ENCODE peak calls at places on chromosome 5, in six cellular contexts. G, F, I, Z, L and X are unnamed samples.

GRCh38 chr5:133391349-133392136 is 220.8 kb downstream of the FSTL4 start:
- DNase-seq in G (no peak), F (peak), I (no peak), Z (no peak), L (no peak), X (no peak)

GRCh38 chr5:106418196-106418595 is 1252.5 kb downstream of the EFNA5 start:
- DNase-seq in G (no peak), F (no peak), I (no peak), Z (no peak), L (peak), X (peak)

GRCh38 chr5:158384535-158385421 is 525.8 kb upstream of the CLINT1 start:
- DNase-seq in G (peak), F (no peak), I (no peak), Z (no peak), L (peak), X (peak)

GRCh38 chr5:6201626-6202025 is 176.7 kb downstream of the MED10 start:
- DNase-seq in G (peak), F (no peak), I (no peak), Z (no peak), L (peak), X (no peak)

GRCh38 chr5:153445875-153446567 is 44.4 kb upstream of the GRIA1 start:
- DNase-seq in G (no peak), F (no peak), I (peak), Z (peak), L (no peak), X (no peak)

GRCh38 chr5:132472431-132472830 is 18.1 kb downstream of the IRF1 start:
- DNase-seq in G (no peak), F (no peak), I (no peak), Z (no peak), L (no peak), X (no peak)

GRCh38 chr5:59709833-59710232 is 183.7 kb downstream of the PDE4D start:
- DNase-seq in G (peak), F (no peak), I (no peak), Z (no peak), L (peak), X (peak)

GRCh38 chr5:136021016-136021405 is 7.8 kb upstream of the TGFBI start:
- DNase-seq in G (peak), F (no peak), I (no peak), Z (no peak), L (no peak), X (no peak)

GRCh38 chr5:19795218-19795617 is 192.8 kb downstream of the CDH18 start:
- DNase-seq in G (peak), F (no peak), I (no peak), Z (peak), L (no peak), X (no peak)

GRCh38 chr5:95241635-95242034 is 43.3 kb downstream of the MCTP1 start:
- DNase-seq in G (no peak), F (no peak), I (no peak), Z (no peak), L (no peak), X (no peak)

GRCh38 chr5:126044111-126044668 is 379.0 kb upstream of the GRAMD2B start:
- DNase-seq in G (peak), F (no peak), I (no peak), Z (no peak), L (peak), X (peak)

GRCh38 chr5:144566747-144567415 is 396.2 kb downstream of the KCTD16 start:
- DNase-seq in G (peak), F (no peak), I (no peak), Z (peak), L (no peak), X (no peak)

GRCh38 chr5:135569755-135570452 is 8.9 kb downstream of the CXCL14 start:
- DNase-seq in G (peak), F (no peak), I (no peak), Z (peak), L (no peak), X (no peak)

GRCh38 chr5:174176511-174176910 is 131.0 kb downstream of the NSG2 start:
- DNase-seq in G (no peak), F (no peak), I (no peak), Z (no peak), L (no peak), X (no peak)

GRCh38 chr5:11595045-11595444 is 309.2 kb downstream of the CTNND2 start:
- DNase-seq in G (no peak), F (no peak), I (no peak), Z (peak), L (no peak), X (no peak)

GRCh38 chr5:33072296-33072695 is 361.2 kb downstream of the NPR3 start:
- DNase-seq in G (no peak), F (no peak), I (no peak), Z (no peak), L (no peak), X (no peak)

GRCh38 chr5:133868946-133869674 is 99.3 kb downstream of the C5orf15 start:
- DNase-seq in G (peak), F (peak), I (peak), Z (peak), L (peak), X (no peak)

GRCh38 chr5:38607930-38608545 is 51.6 kb upstream of the LIFR start:
- DNase-seq in G (peak), F (no peak), I (no peak), Z (no peak), L (peak), X (no peak)

GRCh38 chr5:68994645-68995044 is 99.2 kb upstream of the SLC30A5 start:
- DNase-seq in G (no peak), F (no peak), I (no peak), Z (no peak), L (no peak), X (no peak)

GRCh38 chr5:124411089-124411488 is 335.4 kb downstream of the ZNF608 start:
- DNase-seq in G (peak), F (no peak), I (no peak), Z (no peak), L (no peak), X (no peak)

GRCh38 chr5:35087971-35088370 is 40.2 kb upstream of the AGXT2 start:
- DNase-seq in G (peak), F (no peak), I (no peak), Z (no peak), L (peak), X (no peak)

GRCh38 chr5:105501315-105501714 is 1938.7 kb upstream of the NUDT12 start:
- DNase-seq in G (no peak), F (no peak), I (no peak), Z (no peak), L (no peak), X (no peak)

GRCh38 chr5:2184024-2184362 is 301.3 kb upstream of the IRX4 start:
- DNase-seq in G (no peak), F (no peak), I (no peak), Z (no peak), L (no peak), X (no peak)

GRCh38 chr5:32136342-32136741 is 37.8 kb downstream of the GOLPH3 start:
- DNase-seq in G (no peak), F (no peak), I (no peak), Z (no peak), L (no peak), X (no peak)

GRCh38 chr5:89756955-89757354 is 652.6 kb downstream of the CETN3 start:
- DNase-seq in G (peak), F (no peak), I (no peak), Z (no peak), L (peak), X (no peak)

GRCh38 chr5:40041452-40041851 is 616.7 kb upstream of the DAB2 start:
- DNase-seq in G (peak), F (no peak), I (no peak), Z (no peak), L (no peak), X (no peak)

GRCh38 chr5:8650197-8650596 is 781.2 kb downstream of the MTRR start:
- DNase-seq in G (no peak), F (no peak), I (no peak), Z (no peak), L (peak), X (no peak)

GRCh38 chr5:154646841-154647759 is 108.1 kb upstream of the LARP1 start:
- DNase-seq in G (peak), F (no peak), I (no peak), Z (peak), L (no peak), X (no peak)

GRCh38 chr5:154648706-154649105 is 106.5 kb upstream of the LARP1 start:
- DNase-seq in G (peak), F (no peak), I (no peak), Z (peak), L (no peak), X (no peak)

GRCh38 chr5:154648229-154648628 is 106.9 kb upstream of the LARP1 start:
- DNase-seq in G (no peak), F (no peak), I (no peak), Z (no peak), L (no peak), X (no peak)

GRCh38 chr5:154644745-154645411 is 110.3 kb upstream of the LARP1 start:
- DNase-seq in G (no peak), F (no peak), I (no peak), Z (no peak), L (no peak), X (no peak)

GRCh38 chr5:154647760-154648143 is 107.4 kb upstream of the LARP1 start:
- DNase-seq in G (peak), F (no peak), I (no peak), Z (peak), L (no peak), X (no peak)
- H3K4me3 ChIP-seq in G (no peak), F (no peak), I (no peak), Z (peak), L (no peak), X (no peak)

GRCh38 chr5:123094919-123095693 is 6.1 kb downstream of the PRDM6 start:
- DNase-seq in G (no peak), F (no peak), I (no peak), Z (peak), L (no peak), X (no peak)
- TF ChIP-seq CTCF in G (no peak), F (no peak), I (no peak), Z (peak), L (peak), X (no peak)

GRCh38 chr5:43209833-43210232 is 17.8 kb downstream of the NIM1K start:
- DNase-seq in G (no peak), F (no peak), I (no peak), Z (no peak), L (no peak), X (no peak)

GRCh38 chr5:43209060-43209459 is 17.0 kb downstream of the NIM1K start:
- DNase-seq in G (no peak), F (no peak), I (no peak), Z (no peak), L (no peak), X (no peak)

GRCh38 chr5:43210570-43210969 is 18.5 kb downstream of the NIM1K start:
- DNase-seq in G (no peak), F (no peak), I (no peak), Z (no peak), L (no peak), X (no peak)

GRCh38 chr5:43207601-43208000 is 15.6 kb downstream of the NIM1K start:
- DNase-seq in G (peak), F (no peak), I (no peak), Z (no peak), L (no peak), X (no peak)

GRCh38 chr5:43208658-43209057 is 16.6 kb downstream of the NIM1K start:
- DNase-seq in G (no peak), F (no peak), I (no peak), Z (no peak), L (no peak), X (no peak)
- H3K4me3 ChIP-seq in G (no peak), F (no peak), I (no peak), Z (no peak), L (no peak), X (no peak)

GRCh38 chr5:42057254-42057690 is 132.2 kb downstream of the FBXO4 start:
- DNase-seq in G (peak), F (peak), I (no peak), Z (peak), L (peak), X (no peak)
- TF ChIP-seq CTCF in G (peak), F (no peak), I (peak), Z (peak), L (peak), X (peak)

GRCh38 chr5:140964356-140964755 is 1.9 kb upstream of the PCDHAC2 start:
- DNase-seq in G (no peak), F (no peak), I (no peak), Z (no peak), L (no peak), X (no peak)

GRCh38 chr5:140966293-140967225 is at the start of gene PCDHAC2:
- DNase-seq in G (peak), F (no peak), I (no peak), Z (peak), L (no peak), X (no peak)

GRCh38 chr5:140969880-140970279 is 3.6 kb downstream of the PCDHAC2 start:
- DNase-seq in G (no peak), F (no peak), I (no peak), Z (no peak), L (no peak), X (no peak)

GRCh38 chr5:140965905-140966292 is 377 bp upstream of the PCDHAC2 start:
- DNase-seq in G (no peak), F (no peak), I (no peak), Z (peak), L (no peak), X (no peak)

GRCh38 chr5:140967226-140967893 is 1.1 kb downstream of the PCDHAC2 start:
- DNase-seq in G (no peak), F (no peak), I (no peak), Z (peak), L (no peak), X (no peak)
- H3K4me3 ChIP-seq in G (no peak), F (no peak), I (peak), Z (peak), L (no peak), X (no peak)

GRCh38 chr5:75885849-75886596 is 168.8 kb upstream of the POC5 start:
- DNase-seq in G (no peak), F (no peak), I (no peak), Z (peak), L (no peak), X (no peak)
- TF ChIP-seq CTCF in G (no peak), F (no peak), I (no peak), Z (peak), L (no peak), X (no peak)

GRCh38 chr5:150511641-150512367 is 3.9 kb downstream of the NDST1 start:
- DNase-seq in G (peak), F (peak), I (peak), Z (peak), L (no peak), X (no peak)
- H3K4me3 ChIP-seq in G (no peak), F (no peak), I (no peak), Z (no peak), L (no peak), X (no peak)

GRCh38 chr5:73307645-73308346 is 134.8 kb downstream of the TMEM174 start:
- DNase-seq in G (no peak), F (no peak), I (no peak), Z (no peak), L (no peak), X (no peak)

GRCh38 chr5:73311291-73312110 is 137.1 kb downstream of the FOXD1 start:
- DNase-seq in G (peak), F (peak), I (peak), Z (peak), L (peak), X (peak)

GRCh38 chr5:73312872-73313510 is 135.6 kb downstream of the FOXD1 start:
- DNase-seq in G (peak), F (no peak), I (no peak), Z (no peak), L (no peak), X (no peak)

GRCh38 chr5:73314395-73315195 is 134.0 kb downstream of the FOXD1 start:
- DNase-seq in G (no peak), F (no peak), I (no peak), Z (no peak), L (no peak), X (no peak)

GRCh38 chr5:73312146-73312871 is 136.3 kb downstream of the FOXD1 start:
- DNase-seq in G (peak), F (no peak), I (no peak), Z (peak), L (peak), X (peak)
- TF ChIP-seq CTCF in G (peak), F (no peak), I (no peak), Z (peak), L (peak), X (peak)

DNA sequence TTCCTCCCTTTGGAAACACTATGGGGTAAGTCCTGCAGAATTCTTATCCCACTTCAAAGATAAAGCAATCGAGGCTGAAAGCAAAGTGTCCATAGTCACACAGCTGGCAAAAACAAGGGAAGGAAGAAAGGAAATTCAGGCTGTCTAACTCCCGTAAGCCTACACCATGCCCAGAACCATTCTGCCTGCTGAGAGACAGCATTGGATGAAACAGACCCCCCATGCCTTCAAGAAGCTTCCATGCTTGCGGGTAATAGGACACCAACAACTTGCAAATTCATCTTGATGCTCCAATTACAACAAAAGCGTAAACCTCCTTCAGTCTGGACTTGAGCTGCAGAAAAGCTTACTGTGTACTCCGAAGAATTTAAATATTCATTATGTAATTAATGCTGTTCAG is 181.1 kb upstream of the WWC1 start:
- DNase-seq in G (no peak), F (no peak), I (no peak), Z (peak), L (no peak), X (no peak)
- H3K4me3 ChIP-seq in G (no peak), F (no peak), I (no peak), Z (no peak), L (no peak), X (no peak)

DNA sequence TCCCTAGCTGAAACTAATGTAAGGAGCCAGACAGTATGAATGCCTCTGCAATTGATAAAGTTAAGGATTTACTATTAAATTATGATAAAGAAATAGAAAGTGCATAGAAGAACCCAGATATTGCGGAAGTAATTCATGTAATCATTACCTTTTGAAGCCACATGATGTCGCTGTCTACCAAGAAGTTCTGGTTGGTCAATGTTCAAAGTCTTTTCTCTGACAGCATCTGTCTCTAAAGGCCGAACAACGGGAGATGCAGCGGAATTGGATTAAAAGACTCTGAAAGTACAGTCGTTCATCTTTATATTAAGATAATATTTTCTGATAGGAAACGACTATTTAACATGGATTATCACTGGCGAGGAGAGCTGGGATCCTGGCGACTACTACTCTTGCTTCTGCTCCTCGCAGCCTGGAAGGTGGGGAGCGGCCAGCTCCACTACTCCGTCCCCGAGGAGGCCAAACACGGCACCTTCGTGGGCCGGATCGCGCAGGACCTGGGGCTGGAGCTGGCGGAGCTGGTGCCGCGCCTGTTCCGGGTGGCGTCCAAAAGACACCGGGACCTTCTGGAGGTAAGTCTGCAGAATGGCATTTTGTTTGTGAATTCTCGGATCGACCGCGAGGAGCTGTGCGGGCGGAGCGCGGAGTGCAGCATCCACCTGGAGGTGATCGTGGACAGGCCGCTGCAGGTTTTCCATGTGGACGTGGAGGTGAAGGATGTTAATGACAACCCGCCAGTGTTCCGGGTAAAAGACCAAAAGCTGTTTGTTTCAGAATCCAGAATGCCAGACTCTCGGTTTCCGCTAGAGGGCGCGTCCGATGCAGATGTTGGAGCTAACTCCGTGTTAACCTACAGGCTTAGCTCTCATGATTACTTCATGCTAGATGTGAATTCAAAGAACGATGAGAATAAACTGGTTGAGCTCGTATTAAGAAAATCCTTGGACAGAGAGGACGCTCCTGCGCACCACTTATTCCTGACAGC is at the start of gene PCDHA8:
- DNase-seq in G (peak), F (no peak), I (no peak), Z (peak), L (no peak), X (no peak)
- TF ChIP-seq CTCF in G (peak), F (no peak), I (no peak), Z (peak), L (no peak), X (no peak)